ENCODE peak calls at places on chromosomes 5 and 9, in four cellular contexts. One of them, this sample, is unnamed.
A peak's percentile ranks its signal among the peaks of the same experiment; 100 is the strongest.

GRCh38 chr9:92738661-92739081 is 26.0 kb downstream of the BICD2 start:
- DNase-seq in HepG2: no peak
- DNase-seq in GM12878: no peak
- DNase-seq in IMR-90: no peak
- DNase-seq in this sample: no peak

GRCh38 chr5:88824892-88825781 is 57.8 kb downstream of the MEF2C start:
- DNase-seq in HepG2: no peak
- DNase-seq in IMR-90: peak; percentile 67
- DNase-seq in GM12878: no peak
- DNase-seq in this sample: no peak

GRCh38 chr9:18821794-18822193 is 211.2 kb downstream of the SAXO1 start:
- DNase-seq in IMR-90: peak; percentile 52
- DNase-seq in HepG2: peak; percentile 35
- DNase-seq in GM12878: no peak
- DNase-seq in this sample: no peak

GRCh38 chr9:77707696-77708095 is 59.6 kb upstream of the GNA14 start:
- DNase-seq in HepG2: peak; percentile 62
- DNase-seq in IMR-90: peak; percentile 99
- DNase-seq in GM12878: no peak
- DNase-seq in this sample: peak; percentile 82

GRCh38 chr9:38437193-38437823 is 13.1 kb upstream of the IGFBPL1 start:
- DNase-seq in GM12878: no peak
- DNase-seq in IMR-90: peak; percentile 55
- DNase-seq in HepG2: peak; percentile 91
- DNase-seq in this sample: peak; percentile 79

GRCh38 chr5:176650354-176650884 is 3.1 kb downstream of the TSPAN17 start:
- DNase-seq in IMR-90: no peak
- DNase-seq in HepG2: no peak
- DNase-seq in GM12878: no peak
- DNase-seq in this sample: no peak

GRCh38 chr9:73009649-73010288 is 56.9 kb upstream of the ALDH1A1 start:
- DNase-seq in HepG2: no peak
- DNase-seq in IMR-90: no peak
- DNase-seq in GM12878: no peak
- DNase-seq in this sample: peak; percentile 35

GRCh38 chr9:113185271-113185670 is 34.5 kb downstream of the SLC31A2 start:
- DNase-seq in IMR-90: no peak
- DNase-seq in HepG2: no peak
- DNase-seq in GM12878: no peak
- DNase-seq in this sample: no peak

GRCh38 chr9:136723362-136723976 is 11.1 kb downstream of the DIPK1B start:
- DNase-seq in IMR-90: no peak
- DNase-seq in GM12878: no peak
- DNase-seq in HepG2: no peak
- DNase-seq in this sample: no peak

GRCh38 chr5:77086611-77087483 is at the start of gene ZBED3:
- DNase-seq in HepG2: peak; percentile 87
- DNase-seq in GM12878: peak; percentile 30
- DNase-seq in IMR-90: peak; percentile 74
- DNase-seq in this sample: peak; percentile 79

GRCh38 chr5:11046160-11046559 is 285.1 kb upstream of the DAP start:
- DNase-seq in IMR-90: peak; percentile 18
- DNase-seq in GM12878: no peak
- DNase-seq in HepG2: no peak
- DNase-seq in this sample: peak; percentile 14

GRCh38 chr9:72210522-72210921 is 61.3 kb downstream of the GDA start:
- DNase-seq in IMR-90: no peak
- DNase-seq in HepG2: no peak
- DNase-seq in GM12878: no peak
- DNase-seq in this sample: no peak

GRCh38 chr5:16615737-16616535 is 861 bp downstream of the RETREG1 start:
- DNase-seq in GM12878: no peak
- DNase-seq in IMR-90: no peak
- DNase-seq in HepG2: no peak
- DNase-seq in this sample: no peak

GRCh38 chr5:1214163-1214935 is 10.8 kb upstream of the SLC6A18 start:
- DNase-seq in IMR-90: no peak
- DNase-seq in GM12878: no peak
- DNase-seq in HepG2: no peak
- DNase-seq in this sample: no peak

GRCh38 chr9:132167192-132167591 is 5.3 kb downstream of the NTNG2 start:
- DNase-seq in GM12878: no peak
- DNase-seq in HepG2: no peak
- DNase-seq in IMR-90: peak; percentile 24
- DNase-seq in this sample: no peak

GRCh38 chr9:128180001-128180400 is 11.4 kb downstream of the CIZ1 start:
- DNase-seq in HepG2: no peak
- DNase-seq in IMR-90: no peak
- DNase-seq in GM12878: no peak
- DNase-seq in this sample: no peak

GRCh38 chr5:61313960-61314681 is 17.9 kb upstream of the ZSWIM6 start:
- DNase-seq in HepG2: no peak
- DNase-seq in IMR-90: peak; percentile 94
- DNase-seq in GM12878: no peak
- DNase-seq in this sample: no peak

DNA sequence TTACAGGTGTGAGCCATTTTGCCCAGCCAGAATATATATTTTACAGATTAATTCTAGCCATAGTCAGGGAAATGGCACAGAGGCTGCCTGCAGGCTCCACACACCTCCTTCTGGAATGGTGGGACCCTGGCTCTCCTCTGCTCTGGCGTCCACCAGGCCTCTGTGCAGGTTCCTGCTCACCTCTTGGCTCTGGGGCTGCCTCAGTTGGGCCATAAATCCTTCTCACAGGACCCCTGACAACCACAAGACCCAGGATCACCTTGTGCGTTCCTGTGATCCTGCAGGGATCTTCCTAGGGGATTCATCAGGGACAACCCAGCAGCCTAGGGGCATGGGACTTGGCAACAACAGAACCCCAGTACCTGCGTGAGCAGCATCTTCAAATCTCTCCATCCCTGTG is 93.0 kb upstream of the FSTL4 start:
- DNase-seq in HepG2: no peak
- DNase-seq in GM12878: no peak
- DNase-seq in IMR-90: no peak
- DNase-seq in this sample: no peak
- TF ChIP-seq USF2 in HepG2: no peak
- TF ChIP-seq USF2 in GM12878: no peak
- TF ChIP-seq USF2 in IMR-90: no peak
- TF ChIP-seq USF2 in this sample: no peak

GRCh38 chr9:27193886-27194285 is 84.9 kb downstream of the TEK start:
- DNase-seq in HepG2: no peak
- DNase-seq in IMR-90: peak; percentile 33
- DNase-seq in GM12878: no peak
- DNase-seq in this sample: no peak

GRCh38 chr9:27189426-27189825 is 80.4 kb downstream of the TEK start:
- DNase-seq in HepG2: no peak
- DNase-seq in IMR-90: no peak
- DNase-seq in GM12878: no peak
- DNase-seq in this sample: no peak

GRCh38 chr9:27194401-27195091 is 85.5 kb downstream of the TEK start:
- DNase-seq in HepG2: no peak
- DNase-seq in IMR-90: peak; percentile 87
- DNase-seq in GM12878: no peak
- DNase-seq in this sample: peak; percentile 9

GRCh38 chr9:27195191-27195590 is 86.2 kb downstream of the TEK start:
- DNase-seq in HepG2: no peak
- DNase-seq in GM12878: no peak
- DNase-seq in IMR-90: peak; percentile 51
- DNase-seq in this sample: no peak

DNA sequence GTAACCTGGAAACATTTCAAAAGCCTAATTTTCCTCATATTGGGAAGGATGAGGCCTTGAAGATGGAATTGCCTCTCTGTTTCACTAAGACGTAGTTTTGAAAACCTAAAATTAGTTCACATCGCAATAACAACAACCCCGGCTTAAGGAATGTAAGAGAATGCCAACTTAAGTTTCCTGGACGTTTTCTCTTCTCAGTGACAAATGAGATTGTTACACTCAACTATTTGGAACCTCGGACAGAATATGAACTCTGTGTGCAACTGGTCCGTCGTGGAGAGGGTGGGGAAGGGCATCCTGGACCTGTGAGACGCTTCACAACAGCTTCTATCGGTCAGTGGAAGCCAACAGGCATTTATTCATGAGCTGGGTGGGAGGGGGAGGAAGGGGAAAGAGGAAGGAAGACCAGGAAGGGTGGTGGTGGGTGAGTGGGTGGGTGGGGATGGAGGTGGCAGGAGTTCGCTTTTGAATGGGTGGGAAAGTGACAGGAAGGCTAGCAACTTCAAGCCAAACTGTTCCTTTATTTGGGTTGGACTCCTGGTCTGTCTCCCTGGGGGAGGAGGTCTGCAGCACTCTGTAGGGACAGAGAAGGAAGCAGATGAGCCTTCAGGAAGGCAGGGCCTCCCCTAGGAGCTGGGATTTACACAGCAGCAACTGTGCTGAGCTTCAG is 83.4 kb downstream of the TEK start:
- DNase-seq in GM12878: no peak
- DNase-seq in HepG2: no peak
- DNase-seq in IMR-90: peak; percentile 7
- DNase-seq in this sample: no peak
- TF ChIP-seq USF2 in GM12878: no peak
- TF ChIP-seq USF2 in HepG2: no peak
- TF ChIP-seq USF2 in IMR-90: no peak
- TF ChIP-seq USF2 in this sample: no peak

DNA sequence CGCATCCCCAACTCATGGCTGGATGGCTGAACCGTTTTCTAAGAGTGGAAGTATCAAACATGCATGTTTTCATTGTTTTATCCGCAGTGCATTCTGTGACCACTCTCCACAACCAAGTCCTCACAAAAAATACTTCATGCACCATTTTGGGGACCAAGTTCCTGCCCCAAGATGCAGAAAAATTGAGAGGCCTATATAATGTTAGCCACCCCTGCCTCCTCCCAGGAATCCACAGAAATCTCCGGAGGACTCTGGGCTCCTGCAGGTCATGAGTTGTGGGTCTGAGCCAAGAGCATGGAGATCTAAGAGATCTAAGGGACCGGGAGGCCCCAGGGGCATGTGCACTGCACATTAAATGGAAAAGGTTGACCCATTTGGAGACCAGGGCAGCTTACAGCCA is 119.3 kb downstream of the MTX3 start:
- DNase-seq in IMR-90: no peak
- DNase-seq in HepG2: no peak
- DNase-seq in GM12878: no peak
- DNase-seq in this sample: no peak
- TF ChIP-seq USF2 in IMR-90: no peak
- TF ChIP-seq USF2 in HepG2: no peak
- TF ChIP-seq USF2 in GM12878: no peak
- TF ChIP-seq USF2 in this sample: no peak

DNA sequence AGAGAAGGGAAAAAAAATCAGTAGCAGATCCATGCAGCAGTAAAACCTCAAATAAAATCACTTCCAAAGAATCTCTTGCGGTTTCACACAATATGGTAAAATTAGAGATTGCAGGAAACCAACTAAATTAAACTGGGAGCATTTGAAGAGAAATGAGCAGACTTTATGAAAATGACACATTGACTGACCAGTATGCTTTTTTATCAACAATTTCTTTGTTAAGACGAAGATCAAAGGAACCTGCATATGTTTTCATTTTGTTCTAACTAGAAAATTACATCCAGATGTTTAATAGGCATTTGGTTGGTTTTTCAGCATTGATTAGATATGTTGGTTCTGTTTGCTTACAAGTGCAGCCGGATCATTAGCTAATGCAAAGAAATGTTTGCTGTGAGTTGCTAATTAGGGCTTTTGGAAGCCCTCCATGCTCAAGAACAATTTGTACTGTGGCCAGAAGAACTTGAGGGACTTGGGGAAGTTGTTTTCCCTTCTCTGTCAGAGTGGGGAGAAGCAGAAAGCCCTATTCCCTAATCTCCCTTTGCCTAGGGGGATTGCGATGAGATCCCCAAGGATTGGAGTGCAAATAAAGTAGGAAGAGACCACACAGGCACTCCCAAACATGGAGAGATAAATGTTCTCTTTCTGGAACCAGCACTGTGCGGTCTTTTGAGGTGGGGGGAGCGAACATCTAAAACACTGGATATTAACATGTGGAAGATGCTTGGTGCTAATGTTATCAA is 4.5 kb upstream of the TLE1 start:
- DNase-seq in GM12878: no peak
- DNase-seq in IMR-90: no peak
- DNase-seq in HepG2: no peak
- DNase-seq in this sample: no peak
- TF ChIP-seq USF2 in GM12878: no peak
- TF ChIP-seq USF2 in IMR-90: no peak
- TF ChIP-seq USF2 in HepG2: no peak
- TF ChIP-seq USF2 in this sample: no peak

DNA sequence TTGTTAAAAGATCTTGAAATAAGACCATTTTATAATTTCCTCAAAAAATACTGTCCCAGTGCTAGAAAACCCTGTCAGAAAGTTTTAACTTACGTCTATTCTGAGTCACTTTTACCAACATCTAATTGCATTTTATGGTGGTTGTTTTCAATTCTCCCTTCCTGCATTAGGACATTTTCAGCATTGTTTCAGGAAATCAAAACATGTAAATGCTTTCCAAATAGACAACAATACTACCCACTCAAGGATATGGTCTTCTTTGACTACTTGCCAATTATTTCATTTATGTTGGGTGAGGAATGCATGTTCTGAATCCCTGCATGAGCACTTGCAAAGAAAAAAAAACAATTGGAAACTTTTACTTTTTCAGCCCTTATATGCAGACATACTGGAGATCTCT is 284.6 kb upstream of the PDE4D start:
- DNase-seq in HepG2: no peak
- DNase-seq in GM12878: no peak
- DNase-seq in IMR-90: no peak
- DNase-seq in this sample: no peak
- TF ChIP-seq USF2 in HepG2: no peak
- TF ChIP-seq USF2 in GM12878: no peak
- TF ChIP-seq USF2 in IMR-90: no peak
- TF ChIP-seq USF2 in this sample: no peak

DNA sequence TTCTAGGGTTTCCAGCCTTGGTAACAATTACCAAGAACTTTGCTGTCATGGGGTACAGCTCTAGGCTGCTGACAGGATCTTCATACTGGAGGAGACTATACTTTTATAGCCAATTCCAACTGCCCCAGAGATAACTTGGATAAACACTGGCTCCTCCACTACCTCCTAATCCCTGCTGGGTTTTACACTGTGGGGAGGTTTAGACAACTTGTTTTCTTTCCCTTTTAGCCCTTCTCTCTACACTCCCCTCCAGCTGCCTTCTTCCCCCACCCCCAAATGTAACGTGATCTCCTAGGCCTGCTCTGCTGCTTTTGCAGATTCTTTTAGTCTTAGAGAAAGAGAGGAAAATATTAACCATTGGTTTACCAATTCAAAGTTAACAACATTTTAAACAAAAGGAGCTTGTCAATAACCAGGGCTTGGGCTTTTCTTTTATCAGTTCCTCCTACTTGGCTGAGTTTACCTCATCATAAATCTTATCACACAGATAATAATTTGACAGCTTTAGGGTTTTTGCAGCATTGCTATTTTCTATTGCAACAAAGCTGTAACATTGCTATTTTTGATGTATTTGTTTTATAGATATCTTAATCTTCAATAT is 9.9 kb upstream of the ABL1 start:
- DNase-seq in GM12878: no peak
- DNase-seq in IMR-90: peak; percentile 84
- DNase-seq in HepG2: no peak
- DNase-seq in this sample: no peak
- TF ChIP-seq USF2 in GM12878: no peak
- TF ChIP-seq USF2 in IMR-90: no peak
- TF ChIP-seq USF2 in HepG2: no peak
- TF ChIP-seq USF2 in this sample: no peak

GRCh38 chr9:15846611-15847010 is 293.8 kb downstream of the CCDC171 start:
- DNase-seq in IMR-90: no peak
- DNase-seq in GM12878: no peak
- DNase-seq in HepG2: no peak
- DNase-seq in this sample: no peak
- TF ChIP-seq USF2 in IMR-90: no peak
- TF ChIP-seq USF2 in GM12878: no peak
- TF ChIP-seq USF2 in HepG2: no peak
- TF ChIP-seq USF2 in this sample: no peak